ENCODE peak calls at places on chromosome 7, in four cellular contexts. U is K562, X is GM12878, K is H1. Q is an unnamed sample.

GRCh38 chr7:94223375-94224084 is 171.2 kb upstream of the COL1A2 start:
- DNase-seq in U (no peak), X (no peak), K (peak), Q (no peak)

GRCh38 chr7:152341039-152341913 is 94.5 kb downstream of the KMT2C start:
- DNase-seq in U (peak), X (peak), K (no peak), Q (peak)

GRCh38 chr7:13115157-13115772 is 427.8 kb downstream of the ARL4A start:
- DNase-seq in U (no peak), X (no peak), K (no peak), Q (no peak)

GRCh38 chr7:47375121-47375551 is 206.8 kb downstream of the TNS3 start:
- DNase-seq in U (no peak), X (no peak), K (no peak), Q (no peak)

GRCh38 chr7:104958278-104958903 is 55.6 kb upstream of the KMT2E start:
- DNase-seq in U (no peak), X (no peak), K (no peak), Q (no peak)

GRCh38 chr7:87216701-87217508 is 2.6 kb downstream of the TMEM243 start:
- DNase-seq in U (no peak), X (peak), K (no peak), Q (no peak)

GRCh38 chr7:117951285-117951684 is 78.0 kb upstream of the CTTNBP2 start:
- DNase-seq in U (no peak), X (no peak), K (no peak), Q (no peak)

GRCh38 chr7:42624471-42624870 is 287.4 kb downstream of the C7orf25 start:
- DNase-seq in U (no peak), X (no peak), K (no peak), Q (no peak)

GRCh38 chr7:122887848-122888247 is 1.6 kb upstream of the CADPS2 start:
- DNase-seq in U (no peak), X (no peak), K (no peak), Q (no peak)

GRCh38 chr7:122884186-122884585 is 2.1 kb downstream of the CADPS2 start:
- DNase-seq in U (no peak), X (no peak), K (no peak), Q (no peak)

GRCh38 chr7:122885583-122886356 is 490 bp downstream of the CADPS2 start:
- DNase-seq in U (peak), X (no peak), K (no peak), Q (peak)

GRCh38 chr7:122887198-122887597 is 938 bp upstream of the CADPS2 start:
- DNase-seq in U (peak), X (no peak), K (no peak), Q (peak)

DNA sequence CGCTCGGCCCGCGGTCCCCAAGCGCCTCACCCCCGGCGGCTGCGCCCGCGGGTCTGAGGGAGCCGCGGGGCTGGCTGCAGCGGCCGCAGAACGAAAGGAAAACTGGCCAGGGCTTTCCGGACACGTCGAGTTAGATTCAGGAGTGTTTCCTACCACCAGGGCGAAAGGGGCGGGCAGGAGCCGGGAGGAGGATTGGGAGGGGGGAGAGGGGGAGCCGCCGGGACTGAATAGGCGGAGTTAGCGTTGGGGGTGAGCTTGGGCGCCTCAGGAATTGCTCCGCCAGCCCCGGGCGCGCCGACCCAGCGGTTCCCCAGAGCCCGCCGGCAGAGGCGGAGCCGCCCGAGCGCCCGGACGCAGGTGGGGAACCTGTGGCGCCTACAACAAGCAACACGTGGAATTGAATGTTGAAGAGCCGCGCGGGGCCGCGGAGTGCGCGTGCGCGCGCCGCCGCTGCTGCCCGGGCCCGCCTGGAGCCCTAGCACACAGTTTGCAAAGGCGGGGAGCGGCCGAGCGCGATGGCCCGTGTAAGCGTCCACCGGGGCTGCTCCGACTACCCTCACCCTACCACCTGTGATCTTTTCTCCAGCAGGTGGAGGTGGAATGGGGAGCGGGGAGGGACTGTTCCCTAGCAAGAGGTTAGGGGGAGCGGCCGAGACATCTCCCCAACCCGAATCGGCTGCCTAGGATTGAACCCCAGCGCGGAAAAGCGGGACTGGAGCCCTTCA is at the start of gene CADPS2:
- DNase-seq in U (peak), X (no peak), K (peak), Q (peak)
- TF ChIP-seq SP1 in U (no peak), X (no peak), K (no peak), Q (no peak)

DNA sequence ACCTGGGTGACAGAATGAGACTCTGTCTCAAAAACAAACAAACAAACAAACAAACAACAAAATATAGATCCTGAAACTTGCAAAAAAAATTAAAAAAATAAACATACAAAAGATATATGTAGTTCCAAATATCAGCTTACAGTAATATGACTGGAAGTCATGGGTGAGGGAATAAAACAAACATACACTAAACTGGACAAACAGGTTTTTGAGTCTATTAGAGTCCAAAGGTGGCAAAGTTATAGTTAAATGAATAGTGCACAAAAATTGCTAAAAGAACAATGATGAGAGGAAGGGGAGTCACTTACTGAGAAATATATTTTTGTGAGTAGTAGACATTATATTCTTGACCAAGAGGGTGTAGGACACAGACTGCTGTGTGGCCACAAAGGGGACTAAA is 16.7 kb upstream of the RSBN1L start:
- DNase-seq in U (no peak), X (no peak), K (no peak), Q (no peak)
- TF ChIP-seq CBX5 in U (no peak), X (no peak), K (no peak), Q (no peak)

GRCh38 chr7:141227454-141227853 is 153.6 kb downstream of the TMEM178B start:
- DNase-seq in U (no peak), X (no peak), K (no peak), Q (peak)
- TF ChIP-seq SP1 in U (no peak), X (no peak), K (no peak), Q (no peak)

GRCh38 chr7:148058753-148059152 is 531.8 kb upstream of the C7orf33 start:
- DNase-seq in U (no peak), X (no peak), K (peak), Q (no peak)

GRCh38 chr7:148060724-148061123 is 529.8 kb upstream of the C7orf33 start:
- DNase-seq in U (no peak), X (peak), K (no peak), Q (no peak)

GRCh38 chr7:148058092-148058491 is 532.5 kb upstream of the C7orf33 start:
- DNase-seq in U (no peak), X (no peak), K (no peak), Q (no peak)
- TF ChIP-seq CBX5 in U (no peak), X (no peak), K (no peak), Q (no peak)

DNA sequence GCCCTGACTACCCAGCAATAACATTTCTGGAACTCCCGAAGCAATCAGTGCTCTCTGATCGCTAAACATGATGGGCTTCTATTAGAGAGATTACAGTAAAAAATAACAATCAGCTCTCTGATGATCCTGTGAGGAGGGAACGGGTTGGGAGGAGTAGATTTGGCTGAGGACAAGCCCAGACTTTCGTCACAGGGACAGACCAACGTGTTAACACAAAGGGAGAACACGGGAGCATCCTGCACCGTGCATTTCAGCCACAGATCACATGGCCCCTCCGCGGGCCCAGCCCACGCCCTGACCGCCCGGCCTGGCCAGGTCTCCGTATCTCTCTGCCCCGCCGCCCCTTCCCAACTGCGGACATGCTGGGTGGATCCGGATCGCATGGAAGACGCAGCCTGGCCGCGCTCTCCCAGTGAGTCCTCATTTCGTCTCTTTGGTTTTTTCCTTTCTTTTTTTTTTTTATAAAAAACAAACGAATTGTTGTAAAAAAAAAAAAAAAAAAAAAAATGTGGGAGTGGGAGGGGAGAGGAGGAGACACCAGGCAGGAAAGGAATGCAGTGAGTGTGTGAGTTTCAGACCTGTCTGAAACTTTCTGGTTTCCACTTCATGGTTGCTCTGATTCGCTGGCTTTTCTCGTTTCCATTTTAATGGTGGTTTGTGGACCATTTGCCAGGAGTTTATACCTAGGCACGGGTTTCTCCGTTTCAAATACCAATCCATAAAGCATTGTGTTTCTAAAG is 94.9 kb upstream of the AGBL3 start:
- DNase-seq in U (no peak), X (no peak), K (peak), Q (peak)
- TF ChIP-seq SP1 in U (no peak), X (no peak), K (peak), Q (peak)

DNA sequence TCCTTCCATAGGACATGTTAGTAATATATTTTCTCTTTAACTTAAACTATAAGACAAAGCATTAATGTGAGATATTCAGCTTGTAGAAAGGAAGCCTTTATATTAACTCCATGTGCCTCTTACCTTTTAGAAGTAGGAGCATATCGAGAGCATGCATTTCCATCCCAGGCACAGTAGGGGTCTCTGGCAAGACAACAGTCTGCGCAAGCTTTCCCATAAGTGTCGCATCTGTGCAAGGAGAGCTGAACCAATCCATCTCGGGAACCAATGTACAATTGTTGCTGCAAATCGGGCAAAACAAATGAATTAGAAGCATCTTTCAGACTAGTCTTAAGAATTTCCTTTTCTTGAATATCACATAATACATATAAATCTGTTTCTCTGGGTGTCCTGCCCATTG is 171.9 kb downstream of the SEMA3D start:
- DNase-seq in U (peak), X (no peak), K (no peak), Q (peak)
- TF ChIP-seq CBX5 in U (no peak), X (no peak), K (no peak), Q (no peak)

DNA sequence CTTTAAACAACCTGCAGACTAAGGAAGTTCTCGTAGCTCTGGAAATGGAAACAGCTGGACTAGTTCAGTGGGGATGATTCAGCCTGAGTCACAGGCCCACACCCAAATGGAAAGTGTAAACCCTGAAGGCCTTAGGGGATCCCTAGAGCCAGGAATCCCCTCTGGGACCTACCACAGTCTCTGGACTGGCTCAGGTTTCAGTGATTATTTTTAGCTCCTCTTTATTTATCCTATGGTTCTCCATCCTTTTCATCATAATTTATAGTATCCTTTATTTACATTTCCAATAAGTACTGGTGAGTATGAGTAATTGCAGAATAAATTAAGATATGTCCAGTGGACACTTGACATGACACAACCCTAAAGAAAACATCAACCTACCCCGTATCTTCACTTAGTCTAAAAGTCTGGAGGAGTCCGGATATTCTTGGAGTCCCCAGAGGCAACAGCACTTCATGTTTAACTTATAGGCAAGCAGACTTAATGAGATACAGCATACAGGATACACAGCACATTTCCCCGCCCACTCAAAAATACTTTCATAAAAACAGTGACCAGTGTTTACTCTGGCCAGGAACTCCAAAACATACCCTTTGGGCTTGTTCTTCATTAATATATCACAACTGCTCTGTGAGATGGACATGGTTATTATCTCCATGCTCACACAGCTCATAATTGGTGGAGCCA is 28.4 kb upstream of the SEMA3E start:
- DNase-seq in U (no peak), X (no peak), K (no peak), Q (no peak)
- TF ChIP-seq SP1 in U (no peak), X (no peak), K (no peak), Q (no peak)

Q was measured in HepG2.